ENCODE peak calls at places on chromosomes 5 and 9, in four cellular contexts. U, V, S and Y are unnamed samples.

GRCh38 chr5:4058899-4059298 is 463.3 kb downstream of the IRX1 start:
- DNase-seq in U (no peak), V (no peak), S (no peak), Y (no peak)

GRCh38 chr9:19000133-19000532 is 32.9 kb downstream of the SAXO1 start:
- DNase-seq in V (no peak), S (no peak), U (no peak), Y (no peak)

GRCh38 chr5:163496286-163496685 is 9.1 kb upstream of the MAT2B start:
- DNase-seq in V (no peak), U (no peak), S (no peak), Y (no peak)

GRCh38 chr5:44538831-44539539 is 149.8 kb upstream of the FGF10 start:
- DNase-seq in S (no peak), V (no peak), U (no peak), Y (no peak)

GRCh38 chr5:135081240-135081639 is 47.2 kb upstream of the PITX1 start:
- DNase-seq in U (no peak), V (no peak), S (no peak), Y (no peak)

GRCh38 chr5:110463116-110463515 is 263.4 kb downstream of the TMEM232 start:
- DNase-seq in U (no peak), S (no peak), V (no peak), Y (no peak)

GRCh38 chr5:81639556-81639955 is 111.3 kb downstream of the SSBP2 start:
- DNase-seq in V (no peak), S (no peak), U (no peak), Y (no peak)

GRCh38 chr5:157612071-157612476 is 36.5 kb upstream of the ADAM19 start:
- DNase-seq in V (no peak), U (no peak), S (no peak), Y (no peak)

GRCh38 chr5:82259172-82259800 is 18.9 kb downstream of the RPS23 start:
- DNase-seq in U (peak; percentile 14), V (no peak), S (no peak), Y (peak; percentile 62)

GRCh38 chr9:13033959-13034695 is 245.4 kb downstream of the MPDZ start:
- DNase-seq in V (peak; percentile 13), S (peak; percentile 38), U (peak; percentile 71), Y (peak; percentile 82)

DNA sequence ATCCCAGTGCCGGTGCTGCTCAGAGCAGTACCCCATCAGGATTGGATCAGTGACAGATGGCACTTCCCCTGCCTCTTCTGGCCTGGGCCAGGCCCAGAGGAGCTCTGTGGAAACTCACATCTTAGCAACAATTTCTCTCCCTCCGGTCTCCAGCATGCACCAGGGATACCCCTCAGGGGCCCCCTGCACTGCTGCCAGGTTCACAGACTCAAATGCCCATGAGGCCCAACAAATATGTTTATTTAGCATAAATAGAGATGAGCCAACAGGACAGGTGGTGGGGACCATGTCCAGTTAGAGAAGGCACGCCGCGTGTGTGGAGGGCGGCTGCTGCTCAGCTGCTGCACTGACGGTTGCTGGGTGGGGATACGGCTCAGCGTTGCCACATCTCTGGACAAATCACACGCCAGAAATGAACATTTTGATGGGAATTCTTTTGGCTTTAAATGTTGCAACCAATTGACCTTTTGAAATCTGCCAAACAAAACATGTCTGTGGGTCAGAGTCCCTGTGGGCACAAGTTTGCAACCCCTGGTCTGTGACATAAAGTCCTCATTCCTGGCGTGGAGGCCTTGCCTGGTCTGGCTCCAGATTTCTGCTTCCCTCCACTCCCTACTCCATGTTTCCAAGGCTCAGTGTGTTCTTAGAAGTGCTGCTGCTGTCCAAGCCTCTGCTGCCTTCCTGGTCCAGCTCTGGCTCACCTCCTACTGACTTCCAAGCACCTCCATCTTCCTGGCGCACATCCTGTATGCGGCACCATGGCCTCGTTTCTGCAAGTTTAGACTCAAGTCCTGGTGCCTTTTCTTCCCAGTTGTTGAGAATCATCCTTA is 88.9 kb downstream of the AMBP start:
- DNase-seq in S (no peak), V (no peak), U (no peak), Y (no peak)
- TF ChIP-seq REST in S (no peak), V (no peak), U (no peak), Y (no peak)

DNA sequence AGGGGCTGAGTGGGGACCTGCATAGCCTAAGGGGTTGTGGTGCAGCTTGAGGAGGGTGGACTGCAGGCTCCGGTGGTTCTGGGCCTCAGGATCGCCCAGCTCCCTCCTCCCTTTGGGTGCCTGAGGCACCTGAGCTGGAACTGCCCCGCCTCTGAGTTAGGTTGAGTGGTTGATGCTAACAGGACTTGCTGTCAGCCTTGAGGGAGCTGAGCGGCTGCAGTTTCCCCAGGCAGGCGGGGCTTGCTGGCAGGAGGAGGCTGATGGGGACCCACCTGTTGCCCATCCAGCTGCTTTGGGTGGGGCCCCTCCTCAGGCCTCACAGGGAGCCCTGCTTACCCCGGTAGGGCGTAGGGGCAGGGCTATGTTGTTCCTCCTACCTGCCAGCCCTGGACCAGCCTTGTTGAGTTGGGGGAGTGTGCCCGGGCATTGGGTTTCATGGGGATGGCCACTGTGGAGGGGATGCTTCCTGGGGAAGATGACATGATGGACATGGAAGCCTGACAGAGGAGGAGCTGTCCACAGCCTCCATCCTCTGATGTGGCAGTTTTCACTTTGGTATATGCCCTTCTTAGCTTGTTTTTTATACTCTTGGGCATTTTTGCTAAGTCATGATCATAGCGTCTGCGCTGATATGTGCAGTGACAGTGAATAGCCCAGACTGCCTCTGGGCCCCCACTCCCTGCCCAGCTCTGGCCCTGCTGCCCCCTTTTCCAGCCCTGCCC is 14.3 kb downstream of the WNK2 start:
- DNase-seq in U (no peak), S (no peak), V (no peak), Y (no peak)
- TF ChIP-seq REST in U (no peak), S (no peak), V (no peak), Y (no peak)

DNA sequence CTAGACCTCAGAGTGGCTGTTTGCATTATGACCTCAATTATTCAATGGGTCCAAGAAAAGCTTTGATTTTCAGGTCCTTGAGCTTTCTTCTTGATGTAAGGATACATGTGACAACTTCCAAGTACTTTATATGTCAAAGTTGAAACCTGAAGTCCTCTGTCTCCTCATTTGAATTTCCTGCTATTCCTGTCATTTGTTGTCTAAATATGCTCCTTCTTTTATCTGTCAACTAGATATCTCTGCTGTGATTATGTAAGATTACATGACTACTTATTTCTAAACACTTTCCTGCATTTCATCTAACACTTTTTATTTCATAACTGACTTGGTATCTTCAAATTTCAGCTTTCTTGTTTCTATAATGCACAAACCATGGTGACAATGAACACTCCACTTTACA is 670.0 kb upstream of the FAM174A start:
- DNase-seq in V (no peak), U (no peak), S (no peak), Y (no peak)
- TF ChIP-seq REST in V (no peak), U (no peak), S (no peak), Y (no peak)

DNA sequence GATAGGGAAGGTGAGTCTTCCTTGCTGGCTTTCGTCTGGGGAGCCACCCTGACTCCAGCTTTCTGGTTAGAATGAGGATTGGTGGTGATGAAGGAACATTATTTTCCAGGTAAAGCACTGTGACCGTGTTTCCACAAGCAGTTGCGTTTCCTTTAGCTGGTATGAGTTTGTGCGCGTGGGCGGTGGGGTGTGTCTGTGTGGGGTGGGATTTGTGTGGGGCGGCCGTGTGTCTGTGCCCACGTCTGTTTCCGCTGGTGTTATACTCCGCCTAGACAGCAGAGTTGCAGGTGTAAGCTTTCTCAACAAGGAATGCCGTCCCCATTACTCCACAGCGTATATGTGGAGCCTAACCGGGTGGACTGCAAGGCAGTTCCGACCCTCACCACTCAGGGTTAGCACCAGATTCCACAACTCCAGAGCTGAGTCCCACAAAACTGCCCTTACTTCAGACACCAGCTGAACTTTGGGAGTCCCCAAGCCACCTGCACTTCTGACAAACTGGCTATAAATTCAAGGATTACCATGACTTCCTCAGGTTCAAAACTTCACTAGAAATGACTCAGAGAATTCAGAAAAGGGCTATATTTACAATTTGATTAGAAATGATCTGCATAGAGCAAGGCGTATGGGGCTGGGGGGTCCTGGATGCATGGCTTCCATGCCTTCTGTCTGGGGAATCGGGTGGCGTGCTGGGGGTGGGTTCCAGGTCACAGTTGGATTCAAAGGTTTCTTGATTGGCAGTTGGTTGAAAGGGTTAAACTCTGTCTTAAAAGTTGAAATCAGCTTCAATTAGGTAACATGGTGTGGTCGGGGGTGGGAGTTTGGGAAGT is 29.8 kb downstream of the PROP1 start:
- DNase-seq in V (no peak), U (no peak), S (no peak), Y (no peak)
- TF ChIP-seq REST in V (no peak), U (no peak), S (no peak), Y (no peak)

GRCh38 chr5:180455872-180456271 is 38.3 kb upstream of the CNOT6 start:
- DNase-seq in S (no peak), V (no peak), U (no peak), Y (no peak)
- TF ChIP-seq REST in S (no peak), V (no peak), U (no peak), Y (no peak)

DNA sequence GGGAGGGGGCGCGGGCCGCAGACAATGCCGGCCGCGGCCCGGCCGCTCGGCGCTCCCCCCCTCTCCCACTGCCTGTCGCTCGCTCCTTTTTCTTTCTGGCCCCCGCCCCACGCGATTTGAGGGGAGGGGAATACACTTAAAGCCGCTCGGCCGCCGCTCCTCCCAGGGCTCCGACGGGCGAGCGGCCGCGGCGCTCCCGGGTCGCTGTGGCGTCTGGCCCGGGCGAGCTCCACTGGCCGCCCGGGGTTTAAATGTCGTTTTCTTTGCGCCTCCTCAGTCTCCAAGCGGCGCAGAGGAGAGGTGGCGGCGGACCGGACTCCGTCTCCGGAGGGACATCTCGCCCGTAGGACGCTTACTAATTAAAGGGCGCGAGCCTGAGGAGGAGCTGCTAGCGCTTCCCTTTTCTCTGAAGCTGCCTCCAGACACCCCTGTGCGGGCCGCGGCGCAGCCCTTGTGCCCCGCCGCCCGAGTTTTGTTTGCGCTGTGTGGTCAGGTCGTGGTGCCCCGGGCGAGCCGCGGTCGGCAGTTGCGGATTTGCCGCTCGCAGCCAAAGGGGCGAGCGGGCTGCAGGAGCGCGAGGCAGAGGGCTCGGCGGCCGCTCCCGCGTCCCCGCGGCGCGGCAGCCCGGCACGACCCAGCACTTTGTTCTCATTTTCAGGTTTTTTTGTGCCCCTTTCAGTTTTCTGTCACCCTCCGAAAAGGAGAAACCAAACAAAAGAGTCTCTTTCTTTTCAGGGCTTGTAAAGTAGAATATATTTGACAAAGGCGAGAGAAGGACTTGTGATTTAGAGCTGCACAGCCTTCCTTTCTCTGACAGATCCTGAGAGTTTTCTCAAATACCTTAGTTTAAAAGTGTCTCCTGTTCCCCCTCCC is 1.5 kb downstream of the ZSWIM6 start:
- DNase-seq in U (no peak), S (no peak), V (peak; percentile 56), Y (peak; percentile 48)
- TF ChIP-seq REST in U (no peak), S (no peak), V (no peak), Y (no peak)

GRCh38 chr9:136564379-136564988 is 18.6 kb upstream of the NOTCH1 start:
- DNase-seq in S (no peak), U (no peak), V (peak; percentile 87), Y (no peak)
- TF ChIP-seq REST in S (no peak), U (no peak), V (peak; percentile 81), Y (no peak)

GRCh38 chr5:139765409-139766217 is 30.0 kb upstream of the PSD2 start:
- DNase-seq in V (peak; percentile 50), S (peak; percentile 55), U (peak; percentile 74), Y (peak; percentile 88)
- TF ChIP-seq REST in V (no peak), S (no peak), U (no peak), Y (no peak)

GRCh38 chr5:57174128-57174849 is 430 bp downstream of the GPBP1 start:
- DNase-seq in V (peak; percentile 15), S (no peak), U (no peak), Y (peak; percentile 62)

GRCh38 chr5:57173026-57173317 is 887 bp upstream of the GPBP1 start:
- DNase-seq in V (no peak), S (no peak), U (no peak), Y (no peak)

GRCh38 chr5:57174850-57175525 is 1.1 kb downstream of the GPBP1 start:
- DNase-seq in S (no peak), U (no peak), V (no peak), Y (no peak)

GRCh38 chr5:57172466-57172961 is 1.3 kb upstream of the GPBP1 start:
- DNase-seq in S (no peak), V (peak; percentile 7), U (no peak), Y (no peak)

GRCh38 chr5:57173318-57174127 is at the start of gene GPBP1:
- DNase-seq in U (peak; percentile 93), V (peak; percentile 96), S (peak; percentile 96), Y (peak; percentile 97)
- TF ChIP-seq REST in U (peak; percentile 96), V (peak; percentile 53), S (no peak), Y (no peak)